ENCODE peak calls at places on chromosome 20, in eight cellular contexts. L, F, W, T, U, D, Z and H are unnamed samples. For H3K27me3, the result is how much of the 10 kb centered on the place peaks cover.

GRCh38 chr20:40416274-40416673 is 272.8 kb downstream of the MAFB start:
- DNase-seq in L (peak), F (no peak), W (no peak), T (no peak), U (peak), D (no peak), Z (peak), H (no peak)

GRCh38 chr20:33757046-33757445 is 25.2 kb downstream of the ZNF341 start:
- DNase-seq in L (no peak), F (no peak), W (no peak), T (no peak), U (no peak), D (no peak), Z (no peak), H (no peak)

GRCh38 chr20:56657879-56658278 is 28.8 kb downstream of the TFAP2C start:
- DNase-seq in L (no peak), F (no peak), W (peak), T (no peak), U (no peak), D (no peak), Z (no peak), H (no peak)

GRCh38 chr20:52493177-52493711 is 301.7 kb upstream of the ZFP64 start:
- DNase-seq in L (no peak), F (no peak), W (no peak), T (no peak), U (no peak), D (peak), Z (peak), H (no peak)

GRCh38 chr20:33522256-33522820 is 32.4 kb downstream of the CBFA2T2 start:
- DNase-seq in L (no peak), F (no peak), W (no peak), T (no peak), U (no peak), D (no peak), Z (no peak), H (no peak)

GRCh38 chr20:51930775-51931174 is 128.5 kb upstream of the SALL4 start:
- DNase-seq in L (no peak), F (no peak), W (no peak), T (no peak), U (peak), D (peak), Z (peak), H (no peak)

GRCh38 chr20:33009214-33010132 is 2.0 kb downstream of the BPIFB2 start:
- DNase-seq in L (no peak), F (peak), W (no peak), T (peak), U (no peak), D (no peak), Z (no peak), H (peak)

GRCh38 chr20:44017905-44018683 is 103.4 kb downstream of the TOX2 start:
- DNase-seq in L (peak), F (no peak), W (no peak), T (no peak), U (peak), D (peak), Z (peak), H (peak)

GRCh38 chr20:44678247-44678646 is 26.7 kb upstream of the ADA start:
- DNase-seq in L (no peak), F (no peak), W (no peak), T (no peak), U (peak), D (no peak), Z (peak), H (peak)

GRCh38 chr20:19885981-19886665 is 128.1 kb downstream of the RIN2 start:
- DNase-seq in L (peak), F (peak), W (peak), T (peak), U (peak), D (peak), Z (peak), H (no peak)

GRCh38 chr20:51749674-51750036 is 18.5 kb downstream of the ATP9A start:
- DNase-seq in L (no peak), F (no peak), W (no peak), T (no peak), U (peak), D (peak), Z (peak), H (no peak)

GRCh38 chr20:45456632-45457031 is 12.9 kb upstream of the WFDC2 start:
- DNase-seq in L (peak), F (peak), W (no peak), T (no peak), U (peak), D (peak), Z (peak), H (peak)

GRCh38 chr20:12531626-12532025 is 477.1 kb upstream of the SPTLC3 start:
- DNase-seq in L (no peak), F (no peak), W (no peak), T (no peak), U (no peak), D (no peak), Z (no peak), H (no peak)

GRCh38 chr20:50027611-50028105 is 44.9 kb downstream of the SNAI1 start:
- DNase-seq in L (peak), F (no peak), W (peak), T (peak), U (peak), D (peak), Z (peak), H (no peak)

GRCh38 chr20:20457392-20458126 is 89.7 kb downstream of the INSM1 start:
- DNase-seq in L (no peak), F (no peak), W (no peak), T (no peak), U (no peak), D (peak), Z (no peak), H (no peak)

GRCh38 chr20:20195011-20195705 is 142.8 kb downstream of the CFAP61 start:
- DNase-seq in L (no peak), F (no peak), W (no peak), T (no peak), U (no peak), D (no peak), Z (no peak), H (no peak)

GRCh38 chr20:49505518-49505917 is 23.1 kb upstream of the KCNB1 start:
- DNase-seq in L (no peak), F (no peak), W (no peak), T (peak), U (no peak), D (peak), Z (no peak), H (peak)

GRCh38 chr20:14979472-14979986 is 642.1 kb upstream of the FLRT3 start:
- DNase-seq in L (no peak), F (peak), W (no peak), T (no peak), U (no peak), D (no peak), Z (peak), H (no peak)

GRCh38 chr20:63689046-63690000 is 7.1 kb upstream of the TNFRSF6B start:
- DNase-seq in L (no peak), F (no peak), W (no peak), T (peak), U (no peak), D (no peak), Z (no peak), H (no peak)

GRCh38 chr20:42277203-42277602 is 659.0 kb upstream of the CHD6 start:
- DNase-seq in L (no peak), F (no peak), W (no peak), T (no peak), U (no peak), D (no peak), Z (no peak), H (no peak)

GRCh38 chr20:4563534-4563933 is 158.2 kb upstream of the PRND start:
- DNase-seq in L (no peak), F (peak), W (no peak), T (no peak), U (peak), D (peak), Z (peak), H (peak)

GRCh38 chr20:15674253-15675145 is 898.7 kb downstream of the KIF16B start:
- DNase-seq in L (no peak), F (no peak), W (no peak), T (no peak), U (no peak), D (no peak), Z (no peak), H (no peak)

GRCh38 chr20:32007787-32008616 is 2.2 kb upstream of the CCM2L start:
- DNase-seq in L (no peak), F (no peak), W (no peak), T (peak), U (no peak), D (peak), Z (no peak), H (no peak)

GRCh38 chr20:22489614-22490286 is 94.6 kb downstream of the FOXA2 start:
- DNase-seq in L (peak), F (peak), W (no peak), T (no peak), U (no peak), D (no peak), Z (peak), H (peak)

GRCh38 chr20:21076073-21076472 is 30.1 kb downstream of the LINC00237 start:
- DNase-seq in L (no peak), F (no peak), W (no peak), T (no peak), U (no peak), D (no peak), Z (no peak), H (no peak)

GRCh38 chr20:60262967-60263603 is 304.9 kb downstream of the CDH26 start:
- DNase-seq in L (peak), F (peak), W (no peak), T (no peak), U (peak), D (no peak), Z (peak), H (peak)

GRCh38 chr20:53826597-53827291 is 233.1 kb upstream of the ZNF217 start:
- DNase-seq in L (no peak), F (no peak), W (no peak), T (no peak), U (no peak), D (no peak), Z (peak), H (no peak)

GRCh38 chr20:53852691-53853450 is 217.5 kb downstream of the BCAS1 start:
- DNase-seq in L (no peak), F (no peak), W (no peak), T (no peak), U (no peak), D (no peak), Z (no peak), H (no peak)

GRCh38 chr20:51193066-51193772 is 170.3 kb upstream of the KCNG1 start:
- DNase-seq in L (no peak), F (no peak), W (no peak), T (no peak), U (peak), D (no peak), Z (peak), H (no peak)

GRCh38 chr20:14331671-14332070 is 5.7 kb downstream of the FLRT3 start:
- DNase-seq in L (no peak), F (no peak), W (no peak), T (no peak), U (no peak), D (no peak), Z (no peak), H (no peak)

GRCh38 chr20:54950285-54950684 is 474.9 kb downstream of the DOK5 start:
- DNase-seq in L (no peak), F (no peak), W (no peak), T (no peak), U (no peak), D (no peak), Z (no peak), H (no peak)

GRCh38 chr20:24470782-24471582 is 1.6 kb downstream of the SYNDIG1 start:
- DNase-seq in L (no peak), F (no peak), W (no peak), T (no peak), U (peak), D (no peak), Z (no peak), H (no peak)

GRCh38 chr20:19688031-19688806 is 69.8 kb upstream of the RIN2 start:
- DNase-seq in L (peak), F (peak), W (peak), T (peak), U (peak), D (peak), Z (peak), H (peak)

GRCh38 chr20:63945031-63945658 is 11.1 kb downstream of the UCKL1 start:
- DNase-seq in L (no peak), F (no peak), W (no peak), T (no peak), U (no peak), D (no peak), Z (no peak), H (no peak)

GRCh38 chr20:44166477-44166876 is 20.5 kb downstream of the JPH2 start:
- DNase-seq in L (no peak), F (no peak), W (no peak), T (peak), U (no peak), D (peak), Z (no peak), H (no peak)

GRCh38 chr20:2483504-2483903 is 12.9 kb upstream of the SNRPB start:
- DNase-seq in L (no peak), F (no peak), W (no peak), T (no peak), U (no peak), D (no peak), Z (no peak), H (no peak)
- H3K4me3 ChIP-seq in L (no peak), F (no peak), W (no peak), T (no peak), U (no peak), D (no peak), Z (no peak), H (no peak)

GRCh38 chr20:5862703-5863039 is 87.7 kb downstream of the TRMT6 start:
- DNase-seq in L (no peak), F (no peak), W (no peak), T (no peak), U (no peak), D (peak), Z (no peak), H (no peak)

GRCh38 chr20:5864428-5864827 is 85.9 kb downstream of the TRMT6 start:
- DNase-seq in L (no peak), F (no peak), W (no peak), T (peak), U (no peak), D (no peak), Z (no peak), H (no peak)

GRCh38 chr20:5863040-5863811 is 87.1 kb downstream of the TRMT6 start:
- DNase-seq in L (no peak), F (no peak), W (no peak), T (peak), U (peak), D (peak), Z (peak), H (no peak)

GRCh38 chr20:5865604-5866003 is 84.7 kb downstream of the TRMT6 start:
- DNase-seq in L (no peak), F (no peak), W (no peak), T (no peak), U (peak), D (no peak), Z (peak), H (no peak)

GRCh38 chr20:5864873-5865582 is 85.3 kb downstream of the TRMT6 start:
- DNase-seq in L (no peak), F (no peak), W (no peak), T (no peak), U (peak), D (peak), Z (peak), H (no peak)
- H3K27me3 ChIP-seq in L (under half), F (under half), W (under half), T (under half), U (under half), D (under half), Z (under half), H (under half)

DNA sequence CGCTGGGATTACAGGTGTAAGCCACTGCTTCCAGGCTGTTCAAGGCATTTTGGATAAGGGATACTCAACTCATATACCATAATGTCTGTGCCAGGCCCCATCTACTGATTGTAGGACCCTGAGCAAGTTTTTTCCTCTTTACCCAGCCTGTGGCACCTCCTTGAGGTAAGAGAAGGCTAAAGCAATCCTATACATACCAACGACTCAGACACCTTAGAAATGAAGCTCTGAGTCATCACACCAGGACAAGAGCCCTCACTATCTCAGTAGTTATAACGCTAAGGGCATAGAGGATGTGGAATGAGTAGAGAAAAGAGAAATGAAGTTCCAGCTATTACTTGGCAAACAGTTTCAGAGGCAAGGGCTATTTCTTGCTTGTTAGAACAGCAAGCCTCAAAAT is 16.9 kb downstream of the NDRG3 start:
- DNase-seq in L (no peak), F (peak), W (no peak), T (no peak), U (peak), D (peak), Z (peak), H (peak)
- TF ChIP-seq CTCF in L (no peak), F (peak), W (no peak), T (no peak), U (peak), D (no peak), Z (peak), H (no peak)

DNA sequence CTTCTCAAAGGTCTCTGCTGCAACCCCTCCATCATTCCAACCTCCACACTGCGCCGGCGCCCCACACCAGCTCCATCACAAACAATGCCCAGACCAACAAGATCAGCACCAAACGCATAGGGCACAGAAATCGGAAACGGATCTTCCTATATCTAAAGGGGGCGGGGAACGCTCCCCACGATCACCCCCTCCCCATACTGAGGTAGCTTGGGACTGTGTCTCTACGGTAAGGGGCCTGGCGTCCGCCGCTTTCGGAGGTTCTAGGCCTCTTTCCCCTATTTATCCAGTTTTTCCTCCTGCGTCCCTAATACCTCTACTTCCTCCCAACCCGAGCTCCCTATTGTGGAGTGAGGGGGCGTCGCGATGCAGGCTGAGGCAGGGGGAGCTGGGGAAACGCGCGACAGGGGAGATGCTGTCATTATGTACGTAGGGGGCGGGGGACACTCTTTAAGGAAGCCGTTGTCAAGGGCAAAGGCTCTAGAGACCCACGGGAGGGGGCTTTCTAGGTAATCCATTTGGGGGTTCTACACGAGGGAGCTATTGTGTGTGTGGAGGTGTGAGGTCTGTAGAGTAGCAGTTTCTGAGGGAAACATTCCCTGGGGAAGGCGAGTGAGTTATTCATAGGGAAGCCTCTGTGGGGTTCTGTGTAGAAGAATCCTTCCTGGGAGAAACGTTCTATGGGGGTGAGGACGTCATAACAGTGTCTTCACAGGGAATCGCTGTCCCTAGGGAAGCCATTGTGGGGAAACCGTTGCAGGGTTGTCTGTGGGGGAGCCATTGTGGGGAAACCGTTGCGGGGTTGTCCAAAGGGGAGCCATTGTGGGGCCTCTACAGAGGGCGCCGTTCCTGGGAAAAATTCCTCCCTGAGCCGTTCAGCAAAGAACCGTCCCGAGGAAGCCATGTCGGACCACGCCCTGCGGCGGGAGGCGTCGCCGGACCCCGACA is 716 bp downstream of the DNAAF9 start:
- DNase-seq in L (peak), F (peak), W (peak), T (peak), U (peak), D (peak), Z (peak), H (no peak)
- H3K4me3 ChIP-seq in L (peak), F (peak), W (peak), T (peak), U (peak), D (peak), Z (peak), H (no peak)

GRCh38 chr20:8788831-8789230 is 280.1 kb upstream of the PLCB4 start:
- DNase-seq in L (peak), F (no peak), W (no peak), T (no peak), U (no peak), D (no peak), Z (no peak), H (peak)

GRCh38 chr20:8786383-8786782 is 282.5 kb upstream of the PLCB4 start:
- DNase-seq in L (no peak), F (no peak), W (no peak), T (no peak), U (no peak), D (no peak), Z (no peak), H (no peak)

GRCh38 chr20:8790442-8791074 is 278.3 kb upstream of the PLCB4 start:
- DNase-seq in L (peak), F (peak), W (no peak), T (no peak), U (peak), D (peak), Z (peak), H (no peak)

GRCh38 chr20:8787090-8787489 is 281.8 kb upstream of the PLCB4 start:
- DNase-seq in L (peak), F (no peak), W (no peak), T (no peak), U (no peak), D (no peak), Z (no peak), H (peak)

DNA sequence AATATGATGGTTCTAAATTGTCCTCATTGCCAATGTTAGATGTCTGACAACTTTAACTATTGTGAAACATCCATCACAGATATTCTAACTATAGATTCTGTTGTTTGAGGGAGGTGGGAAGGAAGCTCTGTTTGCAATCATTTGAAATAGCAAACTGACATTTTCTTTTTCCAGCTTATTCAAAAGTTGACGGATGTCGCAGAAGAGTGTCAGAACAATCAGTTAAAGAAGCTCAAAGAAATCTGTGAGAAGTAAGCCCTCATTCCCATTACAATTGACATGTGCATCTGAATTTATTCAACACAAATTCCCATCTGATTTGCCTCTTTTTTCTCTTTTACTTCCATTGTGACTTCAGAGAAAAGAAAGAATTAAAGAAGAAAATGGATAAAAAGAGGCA is 280.6 kb upstream of the PLCB4 start:
- DNase-seq in L (no peak), F (no peak), W (no peak), T (no peak), U (no peak), D (no peak), Z (no peak), H (no peak)
- H3K27me3 ChIP-seq in L (under half), F (under half), W (under half), T (under half), U (under half), D (under half), Z (under half), H (under half)

DNA sequence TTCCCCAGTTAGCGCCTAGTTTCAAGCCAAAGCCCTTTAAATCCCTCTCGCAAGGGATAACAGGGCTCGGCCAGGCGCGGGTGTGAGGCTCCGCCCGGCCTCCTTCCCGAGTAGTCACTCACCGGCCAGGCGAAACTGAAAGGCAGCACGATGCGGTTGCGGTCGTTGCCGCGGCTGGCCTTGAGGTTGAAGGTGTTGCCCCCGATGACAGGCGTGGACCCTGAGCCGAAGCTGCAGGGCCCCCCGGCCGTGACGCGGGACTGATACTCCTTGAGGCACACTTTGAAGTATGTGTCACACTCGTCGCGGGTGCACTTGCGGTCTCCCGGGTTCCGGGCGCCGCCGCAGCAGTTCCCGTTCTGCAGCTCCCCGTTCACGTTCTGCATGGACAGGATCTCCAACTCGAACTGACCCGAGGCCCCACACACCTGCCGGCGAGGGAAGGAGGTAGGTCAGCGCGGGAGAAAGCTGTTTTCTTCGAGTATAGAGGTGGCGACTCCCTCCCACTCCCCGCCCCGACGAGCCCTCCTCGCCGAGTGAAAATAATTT is 1.1 kb downstream of the JAG1 start:
- DNase-seq in L (peak), F (peak), W (no peak), T (peak), U (peak), D (peak), Z (no peak), H (peak)
- TF ChIP-seq CTCF in L (no peak), F (no peak), W (no peak), T (no peak), U (no peak), D (no peak), Z (no peak), H (no peak)